ENCODE peak calls at places on chromosomes 16 and 17, in six cellular contexts. One of them, this sample, is unnamed.

GRCh38 chr16:6732166-6732565 is 600.5 kb upstream of the RBFOX1 start:
- DNase-seq in hippocampal formation: no peak
- DNase-seq in CD4-positive, alpha-beta memory T cell: no peak
- DNase-seq in retina: no peak
- DNase-seq in mucosa of descending colon: no peak
- DNase-seq in activated naive CD8-positive, alpha-beta T cell treated with anti-CD3 and anti-CD28 coated beads, Interleukin-2, amount 50 U/mL, for 16 hours: no peak
- DNase-seq in this sample: no peak

GRCh38 chr17:66918896-66919295 is 45.6 kb upstream of the CACNG4 start:
- DNase-seq in hippocampal formation: no peak
- DNase-seq in CD4-positive, alpha-beta memory T cell: no peak
- DNase-seq in retina: no peak
- DNase-seq in mucosa of descending colon: no peak
- DNase-seq in activated naive CD8-positive, alpha-beta T cell treated with anti-CD3 and anti-CD28 coated beads, Interleukin-2, amount 50 U/mL, for 16 hours: no peak
- DNase-seq in this sample: no peak

GRCh38 chr16:28166394-28167208 is 45.2 kb downstream of the XPO6 start:
- DNase-seq in hippocampal formation: no peak
- DNase-seq in CD4-positive, alpha-beta memory T cell: no peak
- DNase-seq in retina: no peak
- DNase-seq in mucosa of descending colon: no peak
- DNase-seq in activated naive CD8-positive, alpha-beta T cell treated with anti-CD3 and anti-CD28 coated beads, Interleukin-2, amount 50 U/mL, for 16 hours: no peak
- DNase-seq in this sample: no peak

GRCh38 chr16:56617212-56618085 is 8.1 kb upstream of the MT1E start:
- DNase-seq in hippocampal formation: peak
- DNase-seq in CD4-positive, alpha-beta memory T cell: no peak
- DNase-seq in retina: peak
- DNase-seq in mucosa of descending colon: peak
- DNase-seq in activated naive CD8-positive, alpha-beta T cell treated with anti-CD3 and anti-CD28 coated beads, Interleukin-2, amount 50 U/mL, for 16 hours: no peak
- DNase-seq in this sample: peak

GRCh38 chr17:5793899-5794298 is 209.6 kb upstream of the NLRP1 start:
- DNase-seq in hippocampal formation: no peak
- DNase-seq in CD4-positive, alpha-beta memory T cell: no peak
- DNase-seq in retina: no peak
- DNase-seq in mucosa of descending colon: no peak
- DNase-seq in activated naive CD8-positive, alpha-beta T cell treated with anti-CD3 and anti-CD28 coated beads, Interleukin-2, amount 50 U/mL, for 16 hours: no peak
- DNase-seq in this sample: no peak

GRCh38 chr16:28974007-28974436 is 556 bp upstream of the SPNS1 start:
- DNase-seq in hippocampal formation: peak
- DNase-seq in CD4-positive, alpha-beta memory T cell: no peak
- DNase-seq in retina: no peak
- DNase-seq in mucosa of descending colon: peak
- DNase-seq in activated naive CD8-positive, alpha-beta T cell treated with anti-CD3 and anti-CD28 coated beads, Interleukin-2, amount 50 U/mL, for 16 hours: no peak
- DNase-seq in this sample: no peak

GRCh38 chr17:7063518-7064094 is 16.4 kb downstream of the CLEC10A start:
- DNase-seq in hippocampal formation: no peak
- DNase-seq in CD4-positive, alpha-beta memory T cell: no peak
- DNase-seq in retina: no peak
- DNase-seq in mucosa of descending colon: no peak
- DNase-seq in activated naive CD8-positive, alpha-beta T cell treated with anti-CD3 and anti-CD28 coated beads, Interleukin-2, amount 50 U/mL, for 16 hours: no peak
- DNase-seq in this sample: no peak

GRCh38 chr17:38415250-38416194 is 12.7 kb upstream of the ARHGAP23 start:
- DNase-seq in hippocampal formation: no peak
- DNase-seq in CD4-positive, alpha-beta memory T cell: no peak
- DNase-seq in retina: peak
- DNase-seq in mucosa of descending colon: no peak
- DNase-seq in activated naive CD8-positive, alpha-beta T cell treated with anti-CD3 and anti-CD28 coated beads, Interleukin-2, amount 50 U/mL, for 16 hours: no peak
- DNase-seq in this sample: no peak

GRCh38 chr17:73795730-73796129 is 151.5 kb upstream of the SDK2 start:
- DNase-seq in hippocampal formation: no peak
- DNase-seq in CD4-positive, alpha-beta memory T cell: no peak
- DNase-seq in retina: no peak
- DNase-seq in mucosa of descending colon: no peak
- DNase-seq in activated naive CD8-positive, alpha-beta T cell treated with anti-CD3 and anti-CD28 coated beads, Interleukin-2, amount 50 U/mL, for 16 hours: no peak
- DNase-seq in this sample: peak

GRCh38 chr16:35516551-35516950 is 2057.1 kb downstream of the TP53TG3F start:
- DNase-seq in hippocampal formation: no peak
- DNase-seq in CD4-positive, alpha-beta memory T cell: no peak
- DNase-seq in retina: no peak
- DNase-seq in mucosa of descending colon: no peak
- DNase-seq in activated naive CD8-positive, alpha-beta T cell treated with anti-CD3 and anti-CD28 coated beads, Interleukin-2, amount 50 U/mL, for 16 hours: no peak
- DNase-seq in this sample: no peak

GRCh38 chr17:7252176-7253043 is at the start of gene ELP5:
- DNase-seq in hippocampal formation: peak
- DNase-seq in CD4-positive, alpha-beta memory T cell: peak
- DNase-seq in retina: no peak
- DNase-seq in mucosa of descending colon: peak
- DNase-seq in activated naive CD8-positive, alpha-beta T cell treated with anti-CD3 and anti-CD28 coated beads, Interleukin-2, amount 50 U/mL, for 16 hours: peak
- DNase-seq in this sample: peak

GRCh38 chr17:83053021-83053778 is 26.2 kb upstream of the METRNL start:
- DNase-seq in hippocampal formation: no peak
- DNase-seq in CD4-positive, alpha-beta memory T cell: no peak
- DNase-seq in retina: peak
- DNase-seq in mucosa of descending colon: peak
- DNase-seq in activated naive CD8-positive, alpha-beta T cell treated with anti-CD3 and anti-CD28 coated beads, Interleukin-2, amount 50 U/mL, for 16 hours: no peak
- DNase-seq in this sample: peak

GRCh38 chr16:85750827-85751641 is at the start of gene C16orf74:
- DNase-seq in hippocampal formation: no peak
- DNase-seq in CD4-positive, alpha-beta memory T cell: no peak
- DNase-seq in retina: peak
- DNase-seq in mucosa of descending colon: peak
- DNase-seq in activated naive CD8-positive, alpha-beta T cell treated with anti-CD3 and anti-CD28 coated beads, Interleukin-2, amount 50 U/mL, for 16 hours: no peak
- DNase-seq in this sample: no peak

GRCh38 chr16:84751947-84752346 is 52.1 kb downstream of the USP10 start:
- DNase-seq in hippocampal formation: no peak
- DNase-seq in CD4-positive, alpha-beta memory T cell: no peak
- DNase-seq in retina: no peak
- DNase-seq in mucosa of descending colon: no peak
- DNase-seq in activated naive CD8-positive, alpha-beta T cell treated with anti-CD3 and anti-CD28 coated beads, Interleukin-2, amount 50 U/mL, for 16 hours: no peak
- DNase-seq in this sample: no peak

GRCh38 chr16:65634291-65634690 is 512.4 kb upstream of the CDH11 start:
- DNase-seq in hippocampal formation: no peak
- DNase-seq in CD4-positive, alpha-beta memory T cell: no peak
- DNase-seq in retina: no peak
- DNase-seq in mucosa of descending colon: no peak
- DNase-seq in activated naive CD8-positive, alpha-beta T cell treated with anti-CD3 and anti-CD28 coated beads, Interleukin-2, amount 50 U/mL, for 16 hours: no peak
- DNase-seq in this sample: no peak

GRCh38 chr16:10878644-10879498 is 1.9 kb downstream of the CIITA start:
- DNase-seq in hippocampal formation: peak
- DNase-seq in CD4-positive, alpha-beta memory T cell: no peak
- DNase-seq in retina: peak
- DNase-seq in mucosa of descending colon: peak
- DNase-seq in activated naive CD8-positive, alpha-beta T cell treated with anti-CD3 and anti-CD28 coated beads, Interleukin-2, amount 50 U/mL, for 16 hours: no peak
- DNase-seq in this sample: no peak